ENCODE peak calls at places on chromosomes 12 and 14, in four cellular contexts. E, P, L and G are unnamed samples.

GRCh38 chr12:89247962-89248361 is 104.3 kb downstream of the DUSP6 start:
- DNase-seq in E (no peak), P (peak), L (no peak), G (no peak)

GRCh38 chr12:5076761-5077160 is 33.1 kb downstream of the KCNA5 start:
- DNase-seq in E (no peak), P (no peak), L (no peak), G (no peak)

GRCh38 chr12:43501705-43502104 is 50.3 kb downstream of the ADAMTS20 start:
- DNase-seq in E (peak), P (peak), L (no peak), G (no peak)

GRCh38 chr14:85439696-85440328 is 90.1 kb upstream of the FLRT2 start:
- DNase-seq in E (peak), P (peak), L (no peak), G (no peak)

GRCh38 chr12:77578471-77579262 is 252.0 kb upstream of the NAV3 start:
- DNase-seq in E (no peak), P (no peak), L (no peak), G (no peak)

GRCh38 chr14:80498533-80498932 is 287.2 kb upstream of the DIO2 start:
- DNase-seq in E (no peak), P (no peak), L (no peak), G (no peak)

GRCh38 chr14:36105401-36105800 is 71.1 kb downstream of the PTCSC3 start:
- DNase-seq in E (peak), P (peak), L (no peak), G (no peak)

GRCh38 chr12:65278576-65279386 is at the start of gene MSRB3:
- DNase-seq in E (peak), P (peak), L (peak), G (peak)

GRCh38 chr12:94777936-94778335 is 127.6 kb upstream of the TMCC3 start:
- DNase-seq in E (no peak), P (no peak), L (no peak), G (no peak)

GRCh38 chr14:75884198-75884611 is 97.6 kb downstream of the TGFB3 start:
- DNase-seq in E (no peak), P (peak), L (no peak), G (no peak)

GRCh38 chr12:124592050-124592449 is 24.6 kb upstream of the NCOR2 start:
- DNase-seq in E (no peak), P (peak), L (no peak), G (no peak)

GRCh38 chr14:96627811-96628775 is 125.9 kb downstream of the PAPOLA start:
- DNase-seq in E (no peak), P (no peak), L (no peak), G (no peak)

GRCh38 chr12:84638811-84639368 is 273.7 kb downstream of the SLC6A15 start:
- DNase-seq in E (no peak), P (peak), L (no peak), G (no peak)

GRCh38 chr14:74610866-74611671 is 968 bp downstream of the LTBP2 start:
- DNase-seq in E (no peak), P (no peak), L (no peak), G (no peak)

GRCh38 chr12:62603061-62603810 is 136.6 kb downstream of the MON2 start:
- DNase-seq in E (peak), P (peak), L (peak), G (peak)

GRCh38 chr14:106820119-106820518 is 1293.7 kb downstream of the TMEM121 start:
- DNase-seq in E (no peak), P (no peak), L (no peak), G (no peak)

GRCh38 chr14:75295491-75296338 is 17.1 kb downstream of the FOS start:
- DNase-seq in E (peak), P (peak), L (peak), G (peak)

GRCh38 chr14:106681161-106681955 is 1155.0 kb downstream of the TMEM121 start:
- DNase-seq in E (no peak), P (no peak), L (no peak), G (no peak)

GRCh38 chr14:51862171-51862838 is 1.9 kb downstream of the GNG2 start:
- DNase-seq in E (no peak), P (no peak), L (no peak), G (no peak)
- H3K4me3 ChIP-seq in E (no peak), P (no peak), L (no peak), G (peak)

GRCh38 chr12:9761407-9761736 is 671 bp upstream of the CD69 start:
- DNase-seq in E (no peak), P (no peak), L (no peak), G (no peak)
- H3K4me3 ChIP-seq in E (no peak), P (no peak), L (no peak), G (no peak)

GRCh38 chr12:66380769-66381168 is 78.5 kb downstream of the HELB start:
- DNase-seq in E (no peak), P (no peak), L (no peak), G (no peak)
- H3K4me3 ChIP-seq in E (no peak), P (no peak), L (no peak), G (no peak)

GRCh38 chr14:105476937-105477658 is 2.5 kb downstream of the CRIP2 start:
- DNase-seq in E (no peak), P (no peak), L (no peak), G (no peak)
- H3K4me3 ChIP-seq in E (no peak), P (no peak), L (no peak), G (no peak)

DNA sequence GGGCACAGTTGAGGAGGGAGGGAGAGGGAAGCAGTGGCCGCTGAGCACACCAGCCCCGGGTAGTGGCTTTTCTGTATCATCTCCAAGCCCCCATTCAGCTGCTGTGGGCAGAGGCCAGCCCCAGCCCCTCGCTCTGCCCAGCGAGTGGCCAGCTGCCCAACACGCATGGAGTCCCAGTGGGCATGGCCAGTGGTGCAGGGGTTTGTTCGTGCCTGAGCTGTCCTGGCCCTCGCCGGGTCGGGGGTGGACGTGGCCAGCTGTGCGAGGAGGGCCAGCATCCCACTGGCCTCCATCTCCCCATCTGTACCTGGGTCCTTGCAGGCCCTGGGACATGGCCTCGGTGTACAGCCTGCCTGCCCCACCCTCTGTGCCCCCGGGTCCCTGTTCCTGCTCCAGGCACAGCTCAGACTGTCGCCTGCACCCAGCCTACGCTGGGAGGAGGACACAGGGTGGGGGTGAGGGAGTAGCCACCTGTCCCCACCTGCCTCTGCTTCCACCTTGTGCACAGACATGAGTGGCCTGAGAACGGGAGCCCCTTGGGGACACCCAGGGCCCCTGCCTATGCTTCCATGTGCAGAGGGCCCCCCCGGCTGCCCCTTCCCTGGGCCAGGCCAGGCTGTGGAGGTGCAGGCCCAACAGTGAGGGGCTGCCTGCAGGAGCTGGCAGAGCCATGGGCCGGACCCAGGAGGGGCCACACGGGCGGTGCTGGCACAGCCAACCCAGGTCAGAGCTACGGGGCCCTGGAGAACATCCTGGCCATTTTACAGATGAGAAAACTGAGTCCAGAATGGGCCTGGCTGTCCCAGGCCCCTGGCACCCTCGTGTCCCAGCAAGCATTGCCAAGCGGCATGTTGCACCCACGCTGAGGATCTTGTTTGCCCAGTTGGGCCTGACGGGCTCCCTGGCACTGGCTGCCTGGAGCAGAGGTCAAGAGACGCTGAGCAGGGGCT is 4.3 kb downstream of the INF2 start:
- DNase-seq in E (no peak), P (no peak), L (no peak), G (no peak)
- H3K4me3 ChIP-seq in E (no peak), P (no peak), L (no peak), G (no peak)

GRCh38 chr12:47902131-47902639 is 2.6 kb downstream of the VDR start:
- DNase-seq in E (no peak), P (no peak), L (no peak), G (no peak)
- H3K4me3 ChIP-seq in E (no peak), P (no peak), L (no peak), G (no peak)

DNA sequence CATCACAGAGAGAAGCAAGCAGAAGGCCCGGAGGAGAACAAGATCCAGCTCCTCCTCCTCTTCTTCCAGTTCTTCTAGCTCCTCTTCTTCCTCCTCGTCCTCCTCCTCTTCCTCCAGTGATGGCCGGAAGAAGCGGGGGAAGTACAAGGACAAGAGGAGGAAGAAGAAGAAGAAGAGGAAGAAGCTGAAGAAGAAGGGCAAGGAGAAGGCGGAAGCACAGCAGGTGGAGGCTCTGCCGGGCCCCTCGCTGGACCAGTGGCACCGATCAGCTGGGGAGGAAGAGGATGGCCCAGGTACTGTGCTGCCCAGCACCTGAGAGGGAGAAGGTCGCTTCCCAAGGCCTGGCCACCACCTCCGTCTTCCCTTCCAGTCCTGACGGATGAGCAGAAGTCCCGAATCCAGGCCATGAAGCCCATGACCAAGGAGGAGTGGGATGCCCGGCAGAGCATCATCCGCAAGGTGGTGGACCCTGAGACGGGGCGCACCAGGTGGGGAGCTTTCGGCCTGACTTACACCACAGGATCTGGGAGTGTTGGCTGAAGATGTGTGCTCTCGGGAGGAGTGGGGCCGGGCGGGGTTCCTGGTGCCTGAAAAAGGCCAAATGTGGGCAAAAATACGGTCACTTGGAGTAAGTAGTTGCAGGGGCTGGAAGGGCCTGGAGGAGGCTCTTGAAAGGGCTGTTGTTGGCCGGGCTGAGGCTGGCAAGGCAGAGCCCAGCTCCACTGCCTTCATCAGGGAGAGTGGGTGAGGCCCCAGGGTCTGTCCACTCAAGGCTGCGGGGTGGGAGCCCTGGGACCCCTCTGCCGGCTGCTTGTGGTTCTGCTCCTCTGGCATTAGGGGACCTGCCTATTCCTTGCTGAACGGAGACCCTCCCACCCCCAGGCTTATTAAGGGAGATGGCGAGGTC is 1.4 kb downstream of the ARL6IP4 start:
- DNase-seq in E (no peak), P (no peak), L (no peak), G (no peak)
- H3K4me3 ChIP-seq in E (peak), P (peak), L (peak), G (peak)

DNA sequence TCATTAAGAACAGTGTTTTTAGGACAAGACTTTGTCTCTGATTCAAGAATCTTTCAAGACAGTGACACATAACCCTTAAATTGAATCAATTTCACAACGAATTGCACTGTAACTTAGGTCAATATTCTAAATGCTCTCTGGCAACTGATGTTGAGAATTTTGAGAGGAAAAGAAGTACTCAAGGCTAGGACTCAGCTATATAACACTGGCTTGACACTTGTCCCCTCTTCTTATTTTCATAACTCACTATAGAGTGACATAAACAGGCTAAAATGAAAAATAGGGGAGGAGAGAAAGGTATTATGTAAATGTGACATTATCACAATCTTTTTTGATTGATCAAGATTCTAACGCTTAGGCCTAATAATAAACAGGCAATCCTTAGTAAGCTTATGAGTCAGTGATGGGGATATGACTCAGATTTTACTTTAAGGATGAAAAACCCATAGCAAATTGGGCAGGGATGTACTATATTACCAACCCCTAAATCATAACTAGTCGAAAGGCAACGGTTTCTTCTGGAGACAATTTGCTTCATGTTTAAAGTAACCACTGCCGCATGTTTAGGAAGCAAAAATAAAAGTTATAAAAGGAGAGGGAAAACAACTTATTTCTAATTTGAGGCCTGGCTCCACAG is 10.9 kb downstream of the BTG1 start:
- DNase-seq in E (no peak), P (peak), L (no peak), G (no peak)
- H3K4me3 ChIP-seq in E (no peak), P (no peak), L (no peak), G (no peak)

DNA sequence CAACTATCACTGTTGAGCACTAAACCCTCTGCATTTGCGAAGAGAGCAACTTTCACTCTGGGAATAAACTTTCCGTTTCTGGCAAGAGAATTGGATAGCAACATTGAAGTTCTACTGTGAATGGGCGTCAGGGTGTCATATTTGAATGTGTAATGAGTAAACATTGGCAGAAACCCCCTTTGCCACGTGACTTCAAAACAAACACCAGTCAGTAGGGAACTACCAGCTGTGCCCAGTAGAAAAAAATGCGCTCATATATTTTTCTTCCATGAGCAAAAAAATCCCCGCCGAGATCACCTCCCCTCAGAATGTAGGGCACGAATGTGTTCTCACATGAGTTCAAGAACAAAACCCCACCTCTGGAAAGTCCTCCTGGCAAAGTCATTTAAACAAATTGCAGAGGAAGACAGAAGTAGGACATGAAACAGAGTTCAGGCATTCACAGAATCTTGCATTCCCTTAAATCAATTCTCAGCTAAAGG is 80.6 kb downstream of the BTG1 start:
- DNase-seq in E (peak), P (peak), L (peak), G (no peak)
- H3K4me3 ChIP-seq in E (peak), P (no peak), L (peak), G (no peak)